ENCODE peak calls at places on chromosomes 11 and 22, in six cellular contexts. O, Z, R, L, J and G are unnamed samples.

GRCh38 chr11:113989916-113990315 is 15.0 kb downstream of the HTR3A start:
- DNase-seq in O (no peak), Z (no peak), R (no peak), L (no peak), J (no peak), G (no peak)

GRCh38 chr11:2263012-2263565 is 7.3 kb downstream of the ASCL2 start:
- DNase-seq in O (no peak), Z (no peak), R (no peak), L (no peak), J (no peak), G (no peak)

GRCh38 chr11:14374922-14375630 is 16.1 kb upstream of the RRAS2 start:
- DNase-seq in O (no peak), Z (no peak), R (no peak), L (no peak), J (no peak), G (no peak)

GRCh38 chr22:42330953-42331525 is 60.6 kb upstream of the TCF20 start:
- DNase-seq in O (no peak), Z (no peak), R (peak; percentile 44), L (no peak), J (no peak), G (no peak)

GRCh38 chr11:1564535-1565172 is 7.4 kb downstream of the DUSP8 start:
- DNase-seq in O (no peak), Z (peak; percentile 94), R (peak; percentile 72), L (peak; percentile 94), J (peak; percentile 56), G (peak; percentile 81)

GRCh38 chr11:75499423-75500305 is 26.1 kb downstream of the GDPD5 start:
- DNase-seq in O (no peak), Z (no peak), R (peak; percentile 97), L (peak; percentile 95), J (no peak), G (no peak)

GRCh38 chr11:34443136-34443535 is 4.4 kb downstream of the CAT start:
- DNase-seq in O (no peak), Z (no peak), R (no peak), L (no peak), J (no peak), G (no peak)

GRCh38 chr11:120527111-120527748 is 15.7 kb downstream of the GRIK4 start:
- DNase-seq in O (no peak), Z (peak; percentile 80), R (peak; percentile 80), L (peak; percentile 57), J (no peak), G (peak; percentile 83)

GRCh38 chr22:24128631-24129601 is 52.4 kb upstream of the SUSD2 start:
- DNase-seq in O (no peak), Z (no peak), R (no peak), L (no peak), J (no peak), G (no peak)

GRCh38 chr11:13786688-13787087 is 118.2 kb downstream of the FAR1 start:
- DNase-seq in O (no peak), Z (no peak), R (no peak), L (no peak), J (no peak), G (no peak)

GRCh38 chr22:46370584-46371373 is 35.3 kb downstream of the TRMU start:
- DNase-seq in O (no peak), Z (no peak), R (no peak), L (no peak), J (no peak), G (peak; percentile 74)

GRCh38 chr22:44274918-44275665 is 37.7 kb downstream of the SHISAL1 start:
- DNase-seq in O (no peak), Z (no peak), R (no peak), L (no peak), J (no peak), G (peak; percentile 10)

GRCh38 chr22:19641254-19641982 is 72.9 kb upstream of the SEPTIN5 start:
- DNase-seq in O (no peak), Z (peak; percentile 36), R (peak; percentile 50), L (no peak), J (no peak), G (no peak)